ENCODE peak calls at places on chromosomes 16 and 17, in seven cellular contexts. H is natural killer cell; J is EH; B is endothelial cell of umbilical vein; L is activated T-cell treated with anti-CD3 and anti-CD28 coated beads, Interleukin-2, amount 50 U/mL, for 4 hours; P is NCI-H1092 treated with DMSO at 0.1 percent for 48 hours; G is NCI-H1436. X is an unnamed sample.

GRCh38 chr17:41583137-41584127 is 3.3 kb downstream of the KRT14 start:
- DNase-seq in L (no peak), G (no peak), P (no peak), J (no peak), H (no peak), B (no peak), X (no peak)

GRCh38 chr17:68152161-68152571 is 95.7 kb upstream of the AMZ2 start:
- DNase-seq in J (no peak), G (no peak), B (no peak), P (no peak), H (no peak), L (no peak), X (no peak)

GRCh38 chr16:21685034-21685455 is 21.3 kb downstream of the OTOA start:
- DNase-seq in G (no peak), P (no peak), B (no peak), L (no peak), H (no peak), J (no peak), X (peak; percentile 16)

GRCh38 chr17:5705081-5705875 is 121.0 kb upstream of the NLRP1 start:
- DNase-seq in L (no peak), B (peak; percentile 11), J (peak; percentile 21), P (no peak), G (no peak), H (no peak), X (no peak)

GRCh38 chr16:54792811-54793210 is 137.9 kb upstream of the IRX5 start:
- DNase-seq in P (no peak), L (no peak), G (no peak), H (no peak), J (no peak), B (no peak), X (no peak)

GRCh38 chr17:27259356-27259755 is 34.6 kb upstream of the WSB1 start:
- DNase-seq in L (no peak), B (no peak), J (no peak), H (no peak), G (no peak), P (no peak), X (no peak)

GRCh38 chr16:24685539-24686432 is 43.7 kb upstream of the TNRC6A start:
- DNase-seq in B (peak; percentile 72), H (no peak), P (peak; percentile 68), G (no peak), L (no peak), J (peak; percentile 88), X (peak; percentile 73)

GRCh38 chr16:84374160-84374489 is 5.8 kb downstream of the ATP2C2 start:
- DNase-seq in J (no peak), G (no peak), B (no peak), L (no peak), H (no peak), P (no peak), X (no peak)